ENCODE peak calls at places on chromosome 4, in four cellular contexts. A, Y, F and H are unnamed samples.
A peak's percentile ranks its signal among the peaks of the same experiment; 100 is the strongest.

GRCh38 chr4:129218355-129218754 is 122.4 kb downstream of the C4orf33 start:
- DNase-seq in Y (no peak), F (no peak), A (no peak), H (peak; percentile 60)

GRCh38 chr4:110198472-110199419 is at the start of gene ELOVL6:
- DNase-seq in Y (peak; percentile 59), F (peak; percentile 69), A (peak; percentile 77), H (peak; percentile 61)

GRCh38 chr4:101865501-101866062 is 75.1 kb downstream of the BANK1 start:
- DNase-seq in A (no peak), F (no peak), Y (peak; percentile 83), H (peak; percentile 90)

GRCh38 chr4:48138936-48139335 is 4.9 kb upstream of the TXK start:
- DNase-seq in Y (no peak), A (no peak), F (no peak), H (no peak)

GRCh38 chr4:158995040-158995439 is 107.8 kb upstream of the RAPGEF2 start:
- DNase-seq in A (no peak), Y (no peak), F (no peak), H (no peak)

GRCh38 chr4:83328486-83328885 is 6.2 kb downstream of the HPSE start:
- DNase-seq in A (no peak), F (peak; percentile 21), Y (no peak), H (no peak)

GRCh38 chr4:151921371-151921770 is 160.6 kb upstream of the GATB start:
- DNase-seq in Y (no peak), F (no peak), A (no peak), H (no peak)

GRCh38 chr4:3683077-3683743 is 83.0 kb upstream of the ADRA2C start:
- DNase-seq in F (no peak), A (no peak), Y (no peak), H (no peak)

GRCh38 chr4:114005569-114006442 is 26.4 kb upstream of the ARSJ start:
- DNase-seq in A (no peak), Y (no peak), F (no peak), H (no peak)

GRCh38 chr4:24794916-24795665 is at the start of gene SOD3:
- DNase-seq in F (peak; percentile 52), Y (peak; percentile 18), A (no peak), H (peak; percentile 79)

GRCh38 chr4:144861471-144861870 is 215.5 kb downstream of the HHIP start:
- DNase-seq in Y (peak; percentile 25), A (no peak), F (no peak), H (no peak)

GRCh38 chr4:173237152-173237551 is 68.5 kb downstream of the GALNT7 start:
- DNase-seq in A (peak; percentile 22), F (peak; percentile 11), Y (no peak), H (no peak)

GRCh38 chr4:144176476-144176875 is 36.0 kb upstream of the GYPA start:
- DNase-seq in A (no peak), Y (no peak), F (no peak), H (no peak)

GRCh38 chr4:108536577-108536976 is 83.8 kb upstream of the RPL34 start:
- DNase-seq in F (no peak), Y (no peak), A (no peak), H (peak; percentile 10)

GRCh38 chr4:164753873-164754488 is at the start of gene SMIM31:
- DNase-seq in Y (no peak), F (no peak), A (no peak), H (no peak)

GRCh38 chr4:53854991-53855885 is 209.2 kb downstream of the CHIC2 start:
- DNase-seq in A (no peak), F (no peak), Y (no peak), H (no peak)

GRCh38 chr4:72505314-72505744 is 63.7 kb downstream of the ADAMTS3 start:
- DNase-seq in Y (peak; percentile 24), F (peak; percentile 27), A (peak; percentile 48), H (peak; percentile 68)

GRCh38 chr4:138223191-138223910 is 18.8 kb downstream of the SLC7A11 start:
- DNase-seq in Y (no peak), F (no peak), A (no peak), H (no peak)
- TF ChIP-seq JUND in Y (no peak), F (no peak), A (no peak), H (no peak)

DNA sequence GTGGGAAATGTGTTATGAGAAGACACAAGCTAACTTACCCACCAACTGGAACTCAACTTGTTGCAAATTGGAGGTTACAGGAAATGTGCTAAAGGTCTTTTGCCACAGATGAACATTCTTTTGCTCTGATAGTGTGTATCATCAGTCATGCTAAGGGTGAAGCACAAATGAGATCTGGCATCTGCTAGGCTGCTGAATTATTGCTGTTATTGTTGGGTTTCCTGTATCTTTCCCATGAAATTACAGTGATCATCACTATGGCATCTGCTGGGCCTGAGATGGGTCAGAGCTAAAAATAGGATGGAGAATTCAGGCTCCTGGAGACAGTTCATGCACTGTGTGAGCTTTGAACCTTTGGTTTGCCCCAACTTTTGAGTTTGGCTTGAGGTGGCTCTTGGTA is 124.5 kb downstream of the NPNT start:
- DNase-seq in A (no peak), F (no peak), Y (no peak), H (no peak)
- TF ChIP-seq JUND in A (peak; percentile 50), F (no peak), Y (no peak), H (no peak)

DNA sequence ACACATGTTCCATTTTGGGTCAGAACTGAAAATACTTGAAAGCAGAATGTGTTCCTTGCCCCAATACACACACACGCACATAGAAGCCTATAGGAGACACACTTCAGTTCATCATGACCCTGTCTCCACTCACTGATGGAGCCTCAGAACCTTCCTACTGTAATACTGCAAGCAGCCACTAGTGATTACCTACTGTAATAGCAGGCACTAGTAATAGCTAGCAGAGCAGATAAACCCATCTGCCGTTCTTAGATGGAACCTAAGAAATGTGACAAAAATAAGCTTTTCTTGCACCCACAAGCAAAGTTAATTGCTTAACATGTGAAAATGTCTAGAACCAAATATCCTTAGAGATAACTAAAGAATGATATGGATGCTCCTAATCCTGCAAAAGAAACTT is 13.6 kb downstream of the AMTN start:
- DNase-seq in A (peak; percentile 2), F (peak; percentile 14), Y (peak; percentile 3), H (no peak)
- TF ChIP-seq JUND in A (no peak), F (no peak), Y (no peak), H (no peak)

GRCh38 chr4:10196191-10196590 is 79.6 kb upstream of the WDR1 start:
- DNase-seq in F (no peak), Y (no peak), A (no peak), H (no peak)
- TF ChIP-seq JUND in F (no peak), Y (no peak), A (no peak), H (no peak)

DNA sequence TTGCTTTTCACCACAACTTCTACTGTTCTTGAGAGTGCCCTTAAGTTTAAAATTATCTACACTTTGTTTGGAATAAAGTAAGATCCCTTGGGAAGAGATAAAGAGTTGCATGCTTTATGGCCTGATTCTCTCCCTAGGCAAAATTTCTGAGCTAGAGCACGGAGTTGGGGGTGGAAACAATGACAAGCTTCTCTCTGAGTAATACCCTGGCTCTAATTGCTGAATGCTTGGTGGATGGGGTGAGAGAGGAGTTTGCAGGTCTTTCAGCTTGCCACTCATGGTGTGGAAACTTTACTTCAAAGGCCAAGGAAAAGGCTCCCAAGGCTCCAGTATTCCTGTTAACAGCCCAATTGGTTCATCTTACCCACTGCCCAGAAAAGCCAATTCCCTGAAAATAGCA is 26.1 kb upstream of the PRDM8 start:
- DNase-seq in F (no peak), A (no peak), Y (no peak), H (no peak)
- TF ChIP-seq JUND in F (no peak), A (no peak), Y (no peak), H (no peak)

DNA sequence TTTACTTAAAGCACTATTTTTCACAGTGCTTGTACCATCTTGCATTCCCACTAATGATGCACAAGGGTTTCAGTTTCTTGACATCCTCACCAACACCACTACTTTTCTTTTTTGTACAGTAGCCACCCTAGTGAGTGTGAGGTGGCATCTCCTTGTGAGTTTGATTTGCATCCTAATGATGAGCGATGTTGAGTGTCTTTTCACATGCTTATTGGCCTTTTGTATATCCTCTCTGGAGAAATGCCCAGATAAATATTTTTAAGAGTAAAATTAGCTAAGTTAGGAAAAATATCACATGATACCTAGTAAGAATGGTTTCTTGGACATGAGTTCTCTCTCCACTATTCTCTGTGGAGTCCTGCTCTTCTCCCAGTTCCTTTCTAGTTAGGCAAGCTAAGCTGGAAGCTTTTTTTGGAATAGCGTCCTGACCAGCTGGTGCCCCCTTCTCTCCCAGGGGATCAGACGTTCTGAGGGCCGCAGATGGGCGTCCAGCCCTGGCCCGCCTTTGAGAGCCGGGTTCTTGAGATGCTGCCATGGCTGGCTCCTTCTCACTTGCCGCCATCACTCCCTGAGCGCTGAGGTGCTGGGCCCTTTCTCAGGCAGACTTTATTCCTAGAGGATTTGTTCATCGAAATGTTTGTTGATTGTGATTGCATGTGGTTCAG is 132.1 kb downstream of the ARHGAP10 start:
- DNase-seq in Y (no peak), A (no peak), F (no peak), H (no peak)
- TF ChIP-seq JUND in Y (no peak), A (no peak), F (no peak), H (no peak)

GRCh38 chr4:1900624-1901023 is 29.4 kb downstream of the NSD2 start:
- DNase-seq in A (no peak), F (no peak), Y (no peak), H (no peak)

GRCh38 chr4:1900087-1900433 is 28.9 kb downstream of the NSD2 start:
- DNase-seq in A (no peak), Y (no peak), F (no peak), H (no peak)

GRCh38 chr4:1898007-1898406 is 26.8 kb downstream of the NSD2 start:
- DNase-seq in F (no peak), A (no peak), Y (no peak), H (no peak)

GRCh38 chr4:1898681-1899080 is 27.5 kb downstream of the NSD2 start:
- DNase-seq in F (no peak), A (no peak), Y (no peak), H (no peak)

GRCh38 chr4:1899149-1900086 is 28.2 kb downstream of the NSD2 start:
- DNase-seq in A (peak; percentile 86), Y (peak; percentile 70), F (peak; percentile 85), H (peak; percentile 80)
- TF ChIP-seq JUND in A (no peak), Y (no peak), F (peak; percentile 19), H (no peak)